ENCODE peak calls at places on chromosomes 6 and 20, in four cellular contexts. U, Y, C and Q are unnamed samples.
A peak's percentile ranks its signal among the peaks of the same experiment; 100 is the strongest.

GRCh38 chr6:120764312-120764711 is 570.0 kb downstream of the TBC1D32 start:
- DNase-seq in U (no peak), Y (no peak), C (no peak), Q (no peak)

GRCh38 chr6:159981591-159982245 is 12.8 kb downstream of the IGF2R start:
- DNase-seq in U (no peak), Y (no peak), C (peak; percentile 91), Q (no peak)

GRCh38 chr20:5033566-5033965 is 32.3 kb upstream of the SLC23A2 start:
- DNase-seq in U (no peak), Y (no peak), C (no peak), Q (no peak)

GRCh38 chr20:37980876-37981275 is 52.4 kb downstream of the TTI1 start:
- DNase-seq in U (no peak), Y (peak; percentile 12), C (no peak), Q (no peak)

GRCh38 chr6:153092082-153093013 is 38.7 kb downstream of the RGS17 start:
- DNase-seq in U (peak; percentile 58), Y (no peak), C (peak; percentile 62), Q (no peak)

GRCh38 chr6:455006-455585 is 63.5 kb downstream of the IRF4 start:
- DNase-seq in U (no peak), Y (no peak), C (no peak), Q (no peak)

GRCh38 chr6:53441035-53441493 is 92.3 kb upstream of the ELOVL5 start:
- DNase-seq in U (no peak), Y (no peak), C (peak; percentile 14), Q (no peak)

GRCh38 chr6:149043476-149044130 is 273.9 kb upstream of the TAB2 start:
- DNase-seq in U (no peak), Y (no peak), C (peak; percentile 49), Q (peak; percentile 64)

GRCh38 chr6:25899123-25899522 is 25.1 kb upstream of the SLC17A3 start:
- DNase-seq in U (no peak), Y (no peak), C (no peak), Q (no peak)

GRCh38 chr6:139367810-139368321 is 6.6 kb downstream of the CITED2 start:
- DNase-seq in U (no peak), Y (no peak), C (no peak), Q (no peak)

GRCh38 chr6:56347526-56347925 is 100.1 kb upstream of the COL21A1 start:
- DNase-seq in U (no peak), Y (no peak), C (no peak), Q (no peak)

GRCh38 chr6:137283940-137284910 is 65.0 kb upstream of the IFNGR1 start:
- DNase-seq in U (no peak), Y (no peak), C (peak; percentile 84), Q (no peak)

GRCh38 chr20:35571566-35571965 is 29.7 kb downstream of the ERGIC3 start:
- DNase-seq in U (no peak), Y (no peak), C (no peak), Q (no peak)

GRCh38 chr20:14235355-14235754 is 102.1 kb downstream of the FLRT3 start:
- DNase-seq in U (peak; percentile 4), Y (no peak), C (no peak), Q (no peak)

GRCh38 chr6:166335378-166336366 is 6.7 kb downstream of the SFT2D1 start:
- DNase-seq in U (no peak), Y (no peak), C (peak; percentile 84), Q (no peak)

GRCh38 chr6:87436435-87436834 is 28.7 kb downstream of the CFAP206 start:
- DNase-seq in U (peak; percentile 17), Y (peak; percentile 45), C (peak; percentile 73), Q (no peak)

GRCh38 chr6:1575213-1576041 is 34.3 kb upstream of the FOXC1 start:
- DNase-seq in U (no peak), Y (no peak), C (peak; percentile 69), Q (peak; percentile 68)

GRCh38 chr6:30882764-30883475 is 1.4 kb upstream of the DDR1 start:
- DNase-seq in U (no peak), Y (peak; percentile 93), C (peak; percentile 73), Q (no peak)

GRCh38 chr6:122712864-122713612 is 66.5 kb upstream of the FABP7 start:
- DNase-seq in U (no peak), Y (no peak), C (no peak), Q (no peak)

GRCh38 chr20:38927902-38928578 is 1.8 kb downstream of the FAM83D start:
- DNase-seq in U (no peak), Y (peak; percentile 63), C (peak; percentile 50), Q (no peak)

GRCh38 chr20:49323622-49324238 is 45.9 kb upstream of the ZNFX1 start:
- DNase-seq in U (peak; percentile 57), Y (no peak), C (peak; percentile 31), Q (no peak)

DNA sequence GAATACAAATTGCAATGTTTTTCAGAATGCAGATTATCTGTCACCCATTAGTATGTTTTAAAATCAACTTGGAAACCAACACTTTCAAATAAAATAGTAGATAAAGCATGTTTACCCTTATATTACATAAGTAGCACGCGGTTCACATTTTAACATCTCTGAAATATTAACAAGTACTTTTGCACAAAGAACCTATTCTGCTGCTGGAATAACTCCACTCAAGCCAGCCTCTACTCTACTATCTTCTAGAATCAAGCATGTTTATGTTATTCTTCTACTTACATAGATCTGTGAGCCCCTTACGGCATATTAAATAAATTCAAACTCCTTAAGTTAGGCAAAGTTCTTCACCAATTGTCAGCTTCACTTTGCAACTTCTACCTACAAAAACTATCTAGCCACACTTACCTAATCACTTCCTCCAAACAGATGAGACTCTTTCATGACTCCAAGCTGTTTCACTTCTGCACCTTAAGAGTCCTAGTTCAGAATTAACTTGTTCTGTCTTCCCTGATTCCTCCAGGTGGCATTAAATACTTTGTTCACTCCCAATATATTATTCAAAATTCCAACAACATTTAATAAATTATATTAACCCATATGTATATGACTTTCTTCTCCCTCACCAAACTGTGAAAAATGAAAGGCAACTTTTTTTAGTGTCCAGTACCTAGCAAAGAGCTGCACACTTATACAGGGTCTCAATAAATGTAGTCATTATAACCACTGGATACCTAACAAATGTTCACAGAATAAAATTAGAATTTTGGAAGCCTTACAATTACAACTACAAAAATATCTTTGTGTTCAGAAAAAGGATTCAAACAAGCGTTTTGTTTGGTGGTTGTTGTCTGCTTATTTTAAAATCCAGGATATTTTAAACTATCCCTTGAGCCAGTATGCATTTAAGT is 12.1 kb downstream of the CEP85L start:
- DNase-seq in U (no peak), Y (no peak), C (peak; percentile 27), Q (no peak)
- TF ChIP-seq CTCF in U (no peak), Y (no peak), C (no peak), Q (no peak)

DNA sequence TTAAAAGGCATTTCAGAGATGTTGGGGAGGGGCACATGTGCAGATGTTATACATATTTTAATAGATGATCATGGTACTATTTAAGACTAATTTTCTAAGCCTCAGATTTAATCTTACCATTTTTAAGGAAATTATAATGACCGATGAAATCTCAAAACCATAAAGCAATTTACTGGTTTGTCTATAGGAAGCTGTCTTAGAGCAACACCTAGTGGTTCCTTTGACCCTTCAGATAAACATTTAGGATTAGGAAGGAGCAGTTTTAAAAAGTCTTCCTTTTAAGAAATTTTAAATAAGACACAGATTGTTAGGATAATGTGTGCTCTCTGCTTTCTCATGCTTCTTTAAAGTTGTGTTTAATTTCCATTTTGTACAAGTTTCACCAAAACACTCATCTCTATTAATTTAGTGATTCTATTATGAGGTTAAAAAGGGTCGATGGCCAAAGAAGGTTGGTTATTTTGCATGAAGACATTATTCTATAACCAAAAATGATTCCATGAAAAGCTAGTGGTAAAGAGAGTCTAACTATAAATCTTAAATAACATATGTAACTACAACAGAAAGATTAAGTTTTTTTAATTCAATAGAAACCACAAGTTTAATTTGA is 376.4 kb downstream of the HACE1 start:
- DNase-seq in U (no peak), Y (no peak), C (no peak), Q (no peak)
- TF ChIP-seq CTCF in U (no peak), Y (no peak), C (peak; percentile 20), Q (no peak)

DNA sequence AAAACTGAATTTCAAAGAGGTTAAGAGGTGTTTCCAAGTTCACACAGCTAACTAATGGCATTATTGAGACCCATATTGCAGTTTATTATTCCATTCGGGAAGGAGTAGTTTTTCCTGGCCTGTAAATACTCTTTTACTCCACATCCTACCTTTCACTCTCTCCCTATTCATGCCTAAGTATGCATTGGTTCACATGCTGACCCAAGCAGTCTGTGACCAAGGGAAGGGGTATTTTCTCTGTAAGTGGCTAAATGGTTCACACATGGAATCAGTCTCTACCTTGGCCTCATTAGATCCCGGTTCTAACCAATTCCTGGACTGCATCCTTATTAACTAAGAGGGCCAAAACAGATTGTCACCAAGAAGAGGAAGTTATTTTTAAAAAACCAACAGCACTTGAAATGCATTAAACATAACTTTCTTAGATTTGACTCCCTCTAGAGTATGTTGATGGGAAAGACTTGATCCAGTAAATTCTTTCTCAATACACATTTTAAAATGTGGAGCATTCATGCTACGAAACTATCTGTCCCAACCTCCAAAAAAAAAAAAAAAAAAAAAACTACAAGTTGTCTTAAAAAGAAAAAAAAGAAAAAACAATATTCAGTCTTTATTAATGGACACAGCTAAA is 17.8 kb upstream of the RSPO3 start:
- DNase-seq in U (peak; percentile 11), Y (no peak), C (no peak), Q (no peak)
- TF ChIP-seq CTCF in U (no peak), Y (no peak), C (no peak), Q (peak; percentile 42)

DNA sequence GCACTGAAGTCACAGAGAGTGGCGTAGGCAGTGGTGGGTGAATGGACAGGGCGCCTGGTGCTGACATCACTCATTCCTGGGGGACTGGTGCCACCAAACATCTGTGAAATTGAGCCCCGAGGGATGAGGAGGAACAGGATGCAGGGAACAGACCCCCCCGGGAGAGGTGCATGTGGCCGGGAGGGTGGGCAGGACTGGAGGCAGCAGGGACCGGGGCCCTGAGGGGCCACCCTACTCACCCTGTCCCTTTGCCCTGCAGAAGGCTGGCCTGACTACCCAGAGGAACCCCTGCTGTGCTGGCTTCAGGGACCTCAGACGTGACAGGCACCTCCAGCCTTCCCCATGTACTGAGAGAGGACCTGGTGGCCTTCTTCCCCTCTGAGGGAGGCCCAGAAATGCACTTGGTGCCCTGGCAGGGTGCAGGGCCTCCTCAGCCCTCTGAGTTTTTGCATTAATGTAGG is 25.1 kb downstream of the SYNDIG1 start:
- DNase-seq in U (no peak), Y (no peak), C (no peak), Q (no peak)
- TF ChIP-seq CTCF in U (no peak), Y (no peak), C (no peak), Q (no peak)

GRCh38 chr6:17987576-17988421 is at the start of gene KIF13A:
- DNase-seq in U (no peak), Y (peak; percentile 77), C (peak; percentile 72), Q (peak; percentile 60)
- TF ChIP-seq CTCF in U (no peak), Y (no peak), C (peak; percentile 11), Q (peak; percentile 17)

GRCh38 chr6:65259080-65259479 is 447.9 kb downstream of the EYS start:
- DNase-seq in U (no peak), Y (no peak), C (no peak), Q (no peak)
- TF ChIP-seq CTCF in U (no peak), Y (no peak), C (no peak), Q (no peak)

GRCh38 chr6:76633259-76633658 is 560.8 kb upstream of the IMPG1 start:
- DNase-seq in U (no peak), Y (no peak), C (no peak), Q (peak; percentile 72)
- TF ChIP-seq CTCF in U (no peak), Y (no peak), C (peak; percentile 5), Q (peak; percentile 62)

GRCh38 chr6:37170273-37171140 is 555 bp downstream of the PIM1 start:
- DNase-seq in U (no peak), Y (peak; percentile 53), C (peak; percentile 68), Q (peak; percentile 76)
- TF ChIP-seq CTCF in U (peak; percentile 31), Y (no peak), C (no peak), Q (peak; percentile 59)